ENCODE peak calls at places on chromosomes 3 and 15, in nine cellular contexts. T is stomach, J is IMR-90, A is H1, K is GM12878, P is sigmoid colon, D is ovary, N is thyroid gland, Q is tibial nerve. W is an unnamed sample.
A peak's percentile ranks its signal among the peaks of the same experiment; 100 is the strongest.

GRCh38 chr3:103056953-103057450 is 622.2 kb downstream of the ZPLD1 start:
- DNase-seq in T (no peak), J (no peak), A (no peak), K (no peak), P (no peak), D (no peak), N (no peak), Q (no peak), W (no peak)

GRCh38 chr15:57560976-57561711 is 30.6 kb upstream of the MYZAP start:
- DNase-seq in T (peak; percentile 87), J (peak; percentile 65), A (peak; percentile 73), K (peak; percentile 26), P (peak; percentile 86), D (peak; percentile 76), N (peak; percentile 88), Q (no peak), W (peak; percentile 17)

GRCh38 chr3:158768361-158768787 is 33.5 kb upstream of the MFSD1 start:
- DNase-seq in T (peak; percentile 41), J (peak; percentile 78), A (peak; percentile 53), K (no peak), P (peak; percentile 83), D (peak; percentile 61), N (peak; percentile 58), Q (peak; percentile 41), W (peak; percentile 29)

GRCh38 chr15:96838088-96838487 is 507.6 kb downstream of the NR2F2 start:
- DNase-seq in T (no peak), J (no peak), A (no peak), K (no peak), P (no peak), D (no peak), N (no peak), Q (no peak), W (no peak)

GRCh38 chr3:111809196-111809595 is 49.9 kb upstream of the PHLDB2 start:
- DNase-seq in T (no peak), J (peak; percentile 65), A (no peak), K (no peak), P (no peak), D (no peak), N (no peak), Q (no peak), W (no peak)

GRCh38 chr3:1677576-1678164 is 421.0 kb upstream of the CNTN4 start:
- DNase-seq in T (no peak), J (no peak), A (no peak), K (no peak), P (no peak), D (no peak), N (no peak), Q (no peak), W (no peak)

GRCh38 chr3:124780767-124781485 is 50.7 kb downstream of the UMPS start:
- DNase-seq in T (no peak), J (peak; percentile 58), A (no peak), K (no peak), P (peak; percentile 91), D (peak; percentile 50), N (peak; percentile 60), Q (peak; percentile 60), W (no peak)

GRCh38 chr3:27354588-27355203 is 14.5 kb downstream of the NEK10 start:
- DNase-seq in T (no peak), J (no peak), A (no peak), K (no peak), P (no peak), D (no peak), N (no peak), Q (no peak), W (no peak)

GRCh38 chr3:188278717-188279324 is 124.9 kb downstream of the LPP start:
- DNase-seq in T (no peak), J (no peak), A (no peak), K (no peak), P (no peak), D (no peak), N (no peak), Q (no peak), W (no peak)

GRCh38 chr15:41276821-41277220 is 45.8 kb downstream of the CHP1 start:
- DNase-seq in T (no peak), J (no peak), A (no peak), K (no peak), P (no peak), D (no peak), N (no peak), Q (no peak), W (no peak)

GRCh38 chr3:116815831-116816588 is 106.4 kb downstream of the TUSC7 start:
- DNase-seq in T (no peak), J (peak; percentile 82), A (no peak), K (no peak), P (peak; percentile 86), D (no peak), N (no peak), Q (no peak), W (no peak)

GRCh38 chr3:9715764-9716437 is 12.3 kb downstream of the CPNE9 start:
- DNase-seq in T (peak; percentile 76), J (peak; percentile 90), A (no peak), K (no peak), P (peak; percentile 94), D (peak; percentile 59), N (peak; percentile 34), Q (peak; percentile 65), W (peak; percentile 89)

GRCh38 chr15:71128939-71129562 is 13.8 kb downstream of the THSD4 start:
- DNase-seq in T (no peak), J (peak; percentile 47), A (no peak), K (no peak), P (no peak), D (no peak), N (no peak), Q (no peak), W (no peak)

GRCh38 chr3:29466442-29466841 is 185.6 kb downstream of the RBMS3 start:
- DNase-seq in T (no peak), J (no peak), A (no peak), K (no peak), P (no peak), D (no peak), N (no peak), Q (no peak), W (no peak)

GRCh38 chr3:16060358-16060852 is 114.1 kb upstream of the GALNT15 start:
- DNase-seq in T (no peak), J (peak; percentile 100), A (no peak), K (no peak), P (peak; percentile 90), D (peak; percentile 53), N (no peak), Q (peak; percentile 58), W (peak; percentile 76)

GRCh38 chr15:80106051-80106450 is 46.6 kb downstream of the ZFAND6 start:
- DNase-seq in T (no peak), J (peak; percentile 49), A (no peak), K (no peak), P (no peak), D (no peak), N (no peak), Q (no peak), W (no peak)

GRCh38 chr3:51353131-51353530 is 32.0 kb upstream of the MANF start:
- DNase-seq in T (no peak), J (no peak), A (no peak), K (no peak), P (peak; percentile 29), D (no peak), N (no peak), Q (no peak), W (no peak)

GRCh38 chr3:126360046-126360713 is 3.0 kb upstream of the KLF15 start:
- DNase-seq in T (no peak), J (no peak), A (no peak), K (no peak), P (peak; percentile 58), D (peak; percentile 5), N (no peak), Q (peak; percentile 7), W (no peak)

GRCh38 chr3:193592841-193593665 is at the start of gene OPA1:
- DNase-seq in T (peak; percentile 97), J (peak; percentile 99), A (peak; percentile 97), K (peak; percentile 94), P (peak; percentile 99), D (peak; percentile 97), N (peak; percentile 99), Q (peak; percentile 85), W (peak; percentile 92)
- TF ChIP-seq POLR2A in T (no peak), J (peak; percentile 93), A (peak; percentile 82), K (peak; percentile 97), P (peak; percentile 57), D (peak; percentile 53), N (peak; percentile 17), Q (peak; percentile 56), W (peak; percentile 61)

GRCh38 chr15:90046289-90046688 is 45.2 kb downstream of the ZNF710 start:
- DNase-seq in T (no peak), J (no peak), A (no peak), K (no peak), P (no peak), D (no peak), N (no peak), Q (no peak), W (no peak)
- TF ChIP-seq POLR2A in T (no peak), J (no peak), A (no peak), K (no peak), P (no peak), D (no peak), N (no peak), Q (no peak), W (no peak)

DNA sequence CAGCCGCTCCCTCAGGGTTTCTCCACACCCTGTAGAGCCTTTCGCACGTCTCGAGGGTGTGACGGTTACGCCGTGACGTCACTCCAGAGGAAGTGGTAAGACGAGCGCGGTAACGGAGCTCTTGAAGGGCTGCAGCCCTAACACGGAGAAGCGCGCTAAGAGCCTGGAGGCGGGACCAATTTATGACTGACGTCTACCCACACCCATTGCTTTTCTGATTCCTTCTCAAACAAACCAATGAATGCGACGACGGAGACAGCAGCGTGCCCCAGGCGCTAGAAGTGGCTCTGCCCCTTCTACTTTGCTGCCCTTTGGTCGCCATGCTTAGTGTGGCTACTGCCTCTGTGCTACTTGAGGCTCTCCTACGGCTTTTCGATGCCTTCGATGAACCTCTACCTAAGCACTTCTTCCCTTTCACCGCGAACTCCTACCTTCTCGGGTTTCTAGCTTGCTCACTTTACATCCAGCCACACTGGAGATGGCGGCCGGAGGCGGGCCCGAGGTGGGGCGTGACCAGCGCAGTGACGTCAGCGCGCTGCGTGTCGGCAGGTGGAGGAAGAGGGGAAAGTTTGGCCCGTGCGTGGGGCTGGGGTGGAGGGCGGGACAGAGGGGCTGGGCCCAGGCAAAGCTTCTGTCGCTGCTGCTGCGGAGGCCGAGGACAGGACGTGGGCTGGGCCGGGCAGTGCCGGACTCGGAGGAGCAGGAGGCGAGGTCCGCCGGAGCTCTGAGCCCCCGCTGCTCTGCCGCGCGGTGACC is at the start of gene OXSR1:
- DNase-seq in T (peak; percentile 100), J (peak; percentile 100), A (peak; percentile 98), K (peak; percentile 100), P (peak; percentile 100), D (peak; percentile 97), N (peak; percentile 100), Q (peak; percentile 98), W (peak; percentile 86)
- TF ChIP-seq POLR2A in T (no peak), J (peak; percentile 55), A (peak; percentile 77), K (peak; percentile 93), P (peak; percentile 84), D (peak; percentile 81), N (peak; percentile 52), Q (peak; percentile 86), W (peak; percentile 85)

DNA sequence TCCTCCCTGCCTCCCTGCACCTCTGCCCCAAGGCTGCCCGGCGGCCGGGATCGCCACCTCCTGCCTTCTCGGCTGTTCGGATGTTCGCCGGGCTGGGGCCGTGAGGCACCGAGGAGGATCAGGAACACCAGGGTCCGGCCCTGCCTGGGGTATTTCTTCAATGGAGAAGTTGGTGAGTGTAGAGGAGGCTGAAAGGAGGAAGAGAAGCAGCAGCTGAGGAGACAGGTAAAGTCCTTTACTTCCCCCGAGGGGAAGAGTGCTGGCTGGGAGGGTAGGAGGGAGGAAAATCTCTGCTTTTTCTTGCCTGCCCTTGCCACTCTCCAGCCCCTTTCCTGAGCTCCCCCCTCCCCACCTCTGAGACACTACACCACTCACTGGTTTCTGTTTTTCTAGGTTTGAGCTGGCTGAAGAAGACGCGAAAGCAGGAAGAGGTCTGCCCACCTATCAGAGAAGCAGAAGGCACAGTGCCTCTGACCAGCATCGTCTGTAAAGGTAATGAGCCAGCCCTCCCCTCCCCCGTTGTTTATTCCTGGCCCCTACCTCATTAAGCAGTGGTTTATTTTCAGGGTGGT is 519 bp downstream of the ASB7 start:
- DNase-seq in T (no peak), J (peak; percentile 20), A (peak; percentile 83), K (peak; percentile 31), P (no peak), D (peak; percentile 30), N (no peak), Q (no peak), W (peak; percentile 13)
- TF ChIP-seq POLR2A in T (no peak), J (no peak), A (no peak), K (peak; percentile 25), P (no peak), D (no peak), N (no peak), Q (no peak), W (peak; percentile 5)

W was measured in H54.